ENCODE peak calls at places on chromosomes 12 and 14, in ten cellular contexts. Z, J, T, C, I, V, G, L, W and O are unnamed samples.

GRCh38 chr12:120252071-120252906 is 13.2 kb downstream of the PXN start:
- DNase-seq in G (no peak), Z (no peak), T (no peak), I (peak), L (no peak), J (peak), C (peak), V (no peak), W (peak), O (peak)

GRCh38 chr12:9741726-9742125 is 8.8 kb upstream of the CLECL1 start:
- DNase-seq in G (no peak), L (no peak), W (peak), T (no peak), C (peak), Z (no peak), V (no peak), I (peak), J (peak), O (peak)

GRCh38 chr14:85471156-85471555 is 58.8 kb upstream of the FLRT2 start:
- DNase-seq in T (no peak), Z (no peak), W (no peak), C (no peak), L (no peak), I (no peak), G (peak), J (no peak), V (peak), O (no peak)

GRCh38 chr12:56087220-56087619 is 7.3 kb downstream of the ERBB3 start:
- DNase-seq in V (no peak), G (no peak), L (no peak), J (no peak), T (no peak), C (no peak), Z (peak), I (no peak), W (no peak), O (no peak)

GRCh38 chr12:123483602-123484273 is 25.8 kb downstream of the SNRNP35 start:
- DNase-seq in C (peak), T (no peak), V (no peak), I (peak), Z (no peak), W (no peak), L (no peak), G (no peak), J (no peak), O (no peak)

GRCh38 chr12:124233041-124233836 is 61.7 kb upstream of the RFLNA start:
- DNase-seq in Z (peak), V (peak), L (no peak), J (no peak), W (no peak), T (no peak), I (no peak), C (no peak), G (no peak), O (no peak)

GRCh38 chr12:48039151-48039550 is 34.9 kb upstream of the COL2A1 start:
- DNase-seq in T (no peak), V (no peak), G (no peak), L (no peak), I (no peak), C (no peak), W (no peak), Z (no peak), J (no peak), O (no peak)

GRCh38 chr14:32525591-32525990 is 196.5 kb downstream of the AKAP6 start:
- DNase-seq in W (no peak), G (no peak), Z (no peak), C (no peak), I (no peak), V (no peak), J (no peak), T (no peak), L (no peak), O (no peak)

GRCh38 chr12:120762093-120762492 is 36.5 kb downstream of the ACADS start:
- DNase-seq in I (no peak), Z (no peak), V (peak), T (no peak), C (no peak), W (no peak), G (no peak), J (no peak), L (no peak), O (no peak)